ENCODE peak calls at places on chromosomes 2 and 18, in five cellular contexts. F is mammary epithelial cell, I is lung, C is neural progenitor cell, O is Caco-2. X is an unnamed sample.
A peak's percentile ranks its signal among the peaks of the same experiment; 100 is the strongest.

GRCh38 chr2:234102112-234102511 is 51.6 kb downstream of the SPP2 start:
- DNase-seq in C (no peak), O (peak; percentile 34), F (peak; percentile 70), I (no peak), X (no peak)

GRCh38 chr2:230347659-230348305 is 20.8 kb downstream of the SP140L start:
- DNase-seq in C (no peak), F (no peak), O (no peak), I (no peak), X (no peak)

GRCh38 chr2:156129227-156129626 is 203.3 kb downstream of the NR4A2 start:
- DNase-seq in F (no peak), O (no peak), C (no peak), I (no peak), X (no peak)

GRCh38 chr18:13558132-13558531 is 168.2 kb downstream of the FAM210A start:
- DNase-seq in I (no peak), C (peak; percentile 67), F (peak; percentile 29), O (no peak), X (no peak)

GRCh38 chr2:182031956-182032355 is 46.3 kb downstream of the PPP1R1C start:
- DNase-seq in C (no peak), I (no peak), F (no peak), O (no peak), X (no peak)

GRCh38 chr18:8801263-8801901 is 96.0 kb downstream of the MTCL1 start:
- DNase-seq in F (no peak), C (no peak), O (no peak), I (no peak), X (peak; percentile 91)

GRCh38 chr18:48004577-48004976 is 74.1 kb upstream of the SMAD2 start:
- DNase-seq in F (no peak), I (no peak), O (no peak), C (no peak), X (no peak)

GRCh38 chr18:8661754-8662573 is 43.4 kb upstream of the MTCL1 start:
- DNase-seq in I (no peak), C (peak; percentile 83), F (peak; percentile 36), O (no peak), X (no peak)

GRCh38 chr2:43851026-43851980 is 12.5 kb downstream of the ABCG8 start:
- DNase-seq in I (no peak), O (no peak), C (no peak), F (no peak), X (no peak)

GRCh38 chr2:231665208-231665921 is 43.0 kb upstream of the PTMA start:
- DNase-seq in O (no peak), I (no peak), C (no peak), F (no peak), X (no peak)

GRCh38 chr2:152481881-152482280 is 146.9 kb downstream of the FMNL2 start:
- DNase-seq in F (no peak), C (no peak), I (no peak), O (no peak), X (no peak)

GRCh38 chr2:175049671-175050070 is 44.5 kb upstream of the CHN1 start:
- DNase-seq in C (no peak), O (no peak), I (no peak), F (no peak), X (no peak)

GRCh38 chr2:20538308-20539132 is 91.6 kb downstream of the RHOB start:
- DNase-seq in F (no peak), O (no peak), C (no peak), I (no peak), X (no peak)

GRCh38 chr2:144230057-144230451 is 289.9 kb downstream of the ZEB2 start:
- DNase-seq in F (no peak), C (no peak), O (no peak), I (no peak), X (no peak)

GRCh38 chr2:47513981-47514520 is 111.1 kb downstream of the MSH2 start:
- DNase-seq in I (no peak), F (no peak), C (no peak), O (no peak), X (no peak)

GRCh38 chr2:235433860-235434259 is 60.0 kb upstream of the AGAP1 start:
- DNase-seq in F (no peak), I (peak; percentile 43), O (no peak), C (no peak), X (no peak)

GRCh38 chr2:3738454-3738853 is 35.1 kb downstream of the DCDC2C start:
- DNase-seq in O (peak; percentile 74), F (no peak), I (no peak), C (peak; percentile 72), X (no peak)

GRCh38 chr2:99562516-99562915 is 72.7 kb upstream of the REV1 start:
- DNase-seq in F (no peak), C (no peak), O (no peak), I (no peak), X (no peak)

GRCh38 chr2:130836501-130837174 is at the start of gene ARHGEF4:
- DNase-seq in F (peak; percentile 59), C (peak; percentile 90), I (peak; percentile 54), O (peak; percentile 73), X (no peak)

GRCh38 chr18:72727776-72728175 is 140.0 kb downstream of the NETO1 start:
- DNase-seq in O (no peak), I (no peak), F (peak; percentile 52), C (no peak), X (no peak)

GRCh38 chr2:18546586-18546985 is 13.9 kb downstream of the RDH14 start:
- DNase-seq in I (no peak), F (no peak), O (no peak), C (no peak), X (no peak)

GRCh38 chr2:195057001-195057400 is 600.0 kb upstream of the SLC39A10 start:
- DNase-seq in I (no peak), F (no peak), O (no peak), C (no peak), X (no peak)

GRCh38 chr2:96503637-96504243 is 1.4 kb downstream of the NEURL3 start:
- DNase-seq in F (no peak), O (no peak), I (no peak), C (no peak), X (no peak)

GRCh38 chr2:38462121-38462634 is 85.1 kb upstream of the ATL2 start:
- DNase-seq in O (no peak), F (peak; percentile 100), C (no peak), I (no peak), X (peak; percentile 42)

GRCh38 chr2:10931710-10932255 is 20.0 kb downstream of the KCNF1 start:
- DNase-seq in F (peak; percentile 14), C (no peak), O (no peak), I (no peak), X (no peak)

GRCh38 chr18:23912356-23912755 is 102.2 kb upstream of the TTC39C start:
- DNase-seq in I (no peak), C (no peak), F (no peak), O (no peak), X (no peak)

GRCh38 chr2:207202645-207203044 is 36.9 kb upstream of the KLF7 start:
- DNase-seq in C (peak; percentile 79), I (no peak), O (peak; percentile 43), F (peak; percentile 63), X (no peak)

GRCh38 chr2:66929632-66930385 is 467.3 kb upstream of the ETAA1 start:
- DNase-seq in O (no peak), C (no peak), I (peak; percentile 75), F (peak; percentile 84), X (peak; percentile 33)

GRCh38 chr2:17620280-17620679 is 79.8 kb downstream of the VSNL1 start:
- DNase-seq in O (no peak), I (no peak), F (peak; percentile 91), C (no peak), X (no peak)

GRCh38 chr2:207529330-207530159 is at the start of gene CREB1:
- DNase-seq in F (peak; percentile 99), O (peak; percentile 98), I (peak; percentile 99), C (peak; percentile 97), X (peak; percentile 92)

GRCh38 chr2:74387346-74387745 is 7.2 kb upstream of the DCTN1 start:
- DNase-seq in I (no peak), O (no peak), F (peak; percentile 23), C (no peak), X (no peak)

GRCh38 chr2:8669157-8669852 is 12.6 kb upstream of the ID2 start:
- DNase-seq in C (no peak), F (no peak), O (no peak), I (no peak), X (no peak)

GRCh38 chr2:239581352-239581901 is 180.6 kb upstream of the HDAC4 start:
- DNase-seq in I (no peak), F (no peak), O (no peak), C (no peak), X (no peak)

GRCh38 chr18:55748227-55748738 is 160.3 kb upstream of the TCF4 start:
- DNase-seq in F (no peak), O (peak; percentile 88), C (no peak), I (no peak), X (no peak)

GRCh38 chr2:88729061-88729745 is 37.7 kb downstream of the RPIA start:
- DNase-seq in F (peak; percentile 72), C (no peak), I (no peak), O (no peak), X (no peak)

GRCh38 chr2:65396348-65397026 is 35.9 kb downstream of the SPRED2 start:
- DNase-seq in O (peak; percentile 39), C (no peak), F (no peak), I (peak; percentile 57), X (peak; percentile 24)

GRCh38 chr2:126788652-126789051 is 110.0 kb upstream of the TEX51 start:
- DNase-seq in F (no peak), C (no peak), O (no peak), I (no peak), X (no peak)

GRCh38 chr2:149360106-149360505 is 29.7 kb downstream of the LYPD6 start:
- DNase-seq in I (no peak), O (no peak), F (no peak), C (peak; percentile 21), X (no peak)

GRCh38 chr18:35289293-35290069 is 548 bp downstream of the ZSCAN30 start:
- DNase-seq in F (peak; percentile 2), I (peak; percentile 39), O (no peak), C (peak; percentile 8), X (no peak)

GRCh38 chr2:54657664-54658083 is 65.8 kb upstream of the EML6 start:
- DNase-seq in C (peak; percentile 69), O (peak; percentile 64), F (no peak), I (no peak), X (no peak)
- TF ChIP-seq CTCF in C (peak; percentile 66), O (peak; percentile 60), F (peak; percentile 44), I (peak; percentile 32), X (peak; percentile 55)

GRCh38 chr2:55054476-55054875 is 4.2 kb upstream of the RTN4 start:
- DNase-seq in O (no peak), F (no peak), I (no peak), C (no peak), X (no peak)
- H3K4me3 ChIP-seq in O (no peak overlapping the region), F (no peak overlapping the region), I (no peak overlapping the region), C (no peak overlapping the region), X (no peak overlapping the region)

GRCh38 chr2:136117909-136118818 is at the start of gene CXCR4:
- DNase-seq in O (peak; percentile 67), C (peak; percentile 95), F (peak; percentile 21), I (peak; percentile 75), X (no peak)
- TF ChIP-seq CTCF in O (no peak), C (peak; percentile 41), F (no peak), I (no peak), X (no peak)

GRCh38 chr2:23745068-23745725 is 181.7 kb downstream of the ATAD2B start:
- DNase-seq in F (no peak), C (no peak), O (no peak), I (no peak), X (no peak)
- H3K4me3 ChIP-seq in F (no peak overlapping the region), C (no peak overlapping the region), O (no peak overlapping the region), I (no peak overlapping the region), X (no peak overlapping the region)

X was measured in AG04449.